ENCODE peak calls at places on chromosomes 4 and X, in four cellular contexts. J is IMR-90, O is mesendoderm, C is neuronal stem cell. Q is an unnamed sample.

GRCh38 chrX:69286546-69286906 is 121.3 kb upstream of the PJA1 start:
- DNase-seq in J (no peak), O (no peak), C (no peak), Q (no peak)

GRCh38 chrX:23884427-23885024 is 23.2 kb downstream of the APOO start:
- DNase-seq in J (peak; percentile 50), O (no peak), C (no peak), Q (no peak)

GRCh38 chrX:46588263-46588662 is 14.7 kb downstream of the CHST7 start:
- DNase-seq in J (peak; percentile 68), O (peak; percentile 52), C (no peak), Q (peak; percentile 37)

GRCh38 chr4:27381806-27382205 is 521.2 kb downstream of the STIM2 start:
- DNase-seq in J (no peak), O (no peak), C (no peak), Q (no peak)

GRCh38 chr4:70197842-70198241 is 2.3 kb downstream of the ODAM start:
- DNase-seq in J (no peak), O (peak; percentile 61), C (no peak), Q (peak; percentile 68)

GRCh38 chrX:44314259-44314734 is 29.2 kb downstream of the EFHC2 start:
- DNase-seq in J (peak; percentile 35), O (peak; percentile 72), C (no peak), Q (peak; percentile 69)

GRCh38 chr4:109410226-109410625 is 23.4 kb upstream of the SEC24B start:
- DNase-seq in J (no peak), O (peak; percentile 21), C (no peak), Q (no peak)

GRCh38 chrX:121851033-121851432 is 803.6 kb downstream of the GLUD2 start:
- DNase-seq in J (no peak), O (no peak), C (no peak), Q (no peak)

GRCh38 chr4:47945930-47946726 is 31.7 kb upstream of the NFXL1 start:
- DNase-seq in J (no peak), O (peak; percentile 34), C (no peak), Q (peak; percentile 61)

GRCh38 chr4:951186-951585 is 18.9 kb downstream of the TMEM175 start:
- DNase-seq in J (no peak), O (no peak), C (no peak), Q (no peak)

GRCh38 chr4:81493895-81494490 is 22.3 kb upstream of the RASGEF1B start:
- DNase-seq in J (no peak), O (no peak), C (no peak), Q (no peak)

GRCh38 chr4:20384456-20384855 is 132.8 kb downstream of the SLIT2 start:
- DNase-seq in J (no peak), O (no peak), C (no peak), Q (no peak)

GRCh38 chrX:47202877-47203276 is 9.2 kb downstream of the UBA1 start:
- DNase-seq in J (no peak), O (no peak), C (no peak), Q (no peak)

GRCh38 chr4:19327364-19327763 is 924.3 kb upstream of the SLIT2 start:
- DNase-seq in J (peak; percentile 12), O (no peak), C (no peak), Q (no peak)

GRCh38 chr4:124318292-124318691 is 394.2 kb downstream of the ANKRD50 start:
- DNase-seq in J (no peak), O (no peak), C (no peak), Q (no peak)

GRCh38 chr4:102781570-102781969 is 20.8 kb upstream of the MANBA start:
- DNase-seq in J (no peak), O (no peak), C (no peak), Q (no peak)

GRCh38 chrX:116749943-116750342 is 287.2 kb upstream of the CT83 start:
- DNase-seq in J (no peak), O (peak; percentile 0), C (no peak), Q (peak; percentile 8)

GRCh38 chrX:9788908-9789307 is 2.7 kb downstream of the SHROOM2 start:
- DNase-seq in J (peak; percentile 55), O (no peak), C (no peak), Q (no peak)

GRCh38 chrX:9789555-9789954 is 3.3 kb downstream of the SHROOM2 start:
- DNase-seq in J (no peak), O (peak; percentile 92), C (no peak), Q (no peak)

GRCh38 chrX:9785252-9785943 is 831 bp upstream of the SHROOM2 start:
- DNase-seq in J (no peak), O (no peak), C (no peak), Q (peak; percentile 12)

GRCh38 chrX:9786839-9787635 is 808 bp downstream of the SHROOM2 start:
- DNase-seq in J (no peak), O (no peak), C (no peak), Q (no peak)

DNA sequence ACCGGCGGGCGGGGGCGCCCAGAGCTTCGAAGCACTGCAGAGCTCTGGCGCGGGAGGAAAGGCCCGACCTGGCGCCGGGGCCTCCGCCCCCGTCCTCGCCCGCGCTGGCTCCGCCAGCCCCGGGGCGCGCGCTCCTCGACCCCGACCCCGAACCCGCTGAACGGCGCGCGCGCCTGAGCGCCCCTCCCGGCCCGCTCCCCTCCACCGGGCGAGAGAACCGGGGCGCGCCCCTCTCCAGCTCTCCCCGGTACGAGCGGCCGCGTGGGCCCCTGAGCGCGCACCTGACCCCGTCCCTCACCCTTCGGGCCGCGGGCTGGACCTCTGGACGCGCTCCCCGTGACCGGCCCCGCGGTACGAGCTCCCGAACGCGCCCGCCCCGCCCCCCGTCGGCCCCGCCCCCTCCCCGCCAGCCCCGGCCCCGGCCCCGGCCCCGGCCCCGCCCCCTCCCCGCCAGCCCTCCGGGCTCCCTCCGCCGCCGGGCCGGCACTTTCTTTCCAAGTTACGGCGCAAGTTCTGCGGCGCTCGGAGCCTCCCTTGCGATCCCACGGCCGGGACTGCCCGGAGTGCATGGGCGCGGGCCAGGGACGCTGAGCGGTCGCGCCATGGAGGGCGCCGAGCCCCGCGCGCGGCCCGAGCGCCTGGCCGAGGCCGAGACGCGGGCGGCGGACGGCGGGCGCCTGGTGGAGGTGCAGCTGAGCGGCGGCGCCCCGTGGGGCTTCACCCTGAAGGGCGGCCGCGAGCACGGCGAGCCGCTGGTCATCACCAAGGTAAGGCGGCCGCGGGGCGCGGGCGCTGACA is at the start of gene SHROOM2:
- DNase-seq in J (no peak), O (no peak), C (no peak), Q (no peak)
- H2BK5ac ChIP-seq in J (no peak within 1 kb of the TSS), O (no peak within 1 kb of the TSS), C (peak within 1 kb of the TSS; percentile 39), Q (peak within 1 kb of the TSS; percentile 86)

GRCh38 chrX:43002526-43003203 is 224.7 kb upstream of the PPP1R2C start:
- DNase-seq in J (no peak), O (no peak), C (no peak), Q (no peak)

GRCh38 chrX:43005561-43005960 is 227.6 kb upstream of the PPP1R2C start:
- DNase-seq in J (no peak), O (peak; percentile 73), C (no peak), Q (no peak)

GRCh38 chrX:43003939-43004338 is 226.0 kb upstream of the PPP1R2C start:
- DNase-seq in J (no peak), O (no peak), C (no peak), Q (no peak)

GRCh38 chrX:43003204-43003565 is 225.2 kb upstream of the PPP1R2C start:
- DNase-seq in J (no peak), O (no peak), C (no peak), Q (no peak)

GRCh38 chrX:43008356-43008755 is 230.4 kb upstream of the PPP1R2C start:
- DNase-seq in J (no peak), O (peak; percentile 85), C (no peak), Q (no peak)
- H2BK5ac ChIP-seq in J (no peak overlapping the region), O (no peak overlapping the region), C (no peak overlapping the region), Q (no peak overlapping the region)

GRCh38 chr4:181792641-181793612 is 450.3 kb upstream of the TENM3 start:
- DNase-seq in J (no peak), O (no peak), C (no peak), Q (no peak)
- H2BK5ac ChIP-seq in J (no peak overlapping the region), O (no peak overlapping the region), C (no peak overlapping the region), Q (no peak overlapping the region)

DNA sequence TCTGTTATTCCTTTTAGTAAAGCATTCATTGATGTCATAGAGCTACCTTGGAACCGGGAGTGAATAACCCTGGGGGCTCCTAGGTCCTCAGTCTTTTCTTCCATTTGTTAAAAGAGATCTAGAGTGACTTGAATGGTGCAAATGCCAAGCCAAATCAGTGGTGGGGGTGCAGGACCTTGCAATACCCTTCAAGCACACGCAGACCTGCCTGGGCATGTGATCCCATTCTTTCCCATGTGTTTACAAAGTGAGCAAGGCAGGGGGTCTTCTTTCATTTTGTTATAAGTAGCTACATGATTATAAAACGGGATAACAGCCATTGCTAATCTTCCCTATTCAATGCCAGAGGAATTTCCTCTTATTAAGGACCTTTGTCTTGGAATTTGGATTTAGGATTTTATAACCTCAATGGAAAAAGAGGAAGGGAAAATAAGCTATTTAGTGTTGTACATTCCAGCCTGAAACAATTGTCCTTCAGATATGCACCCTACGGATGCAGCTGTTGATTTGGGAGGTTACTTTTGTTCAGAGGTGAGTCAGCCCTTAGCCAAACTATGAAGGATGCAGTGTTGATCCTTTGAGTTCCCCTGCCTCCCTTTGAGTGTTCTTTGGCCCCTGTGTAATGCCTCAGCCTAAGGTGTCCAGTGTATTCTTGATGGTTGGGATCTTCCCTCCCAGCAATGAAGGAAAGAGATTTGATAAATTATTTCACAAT is 623.8 kb upstream of the HTR2C start:
- DNase-seq in J (no peak), O (peak; percentile 41), C (peak; percentile 76), Q (no peak)
- H2BK5ac ChIP-seq in J (no peak overlapping the region), O (no peak overlapping the region), C (no peak overlapping the region), Q (no peak overlapping the region)

GRCh38 chr4:71599588-71599987 is 184.3 kb downstream of the GC start:
- DNase-seq in J (no peak), O (no peak), C (no peak), Q (no peak)

GRCh38 chr4:71593306-71593705 is 190.6 kb downstream of the GC start:
- DNase-seq in J (no peak), O (peak; percentile 25), C (no peak), Q (no peak)

GRCh38 chr4:71595576-71596108 is 188.2 kb downstream of the GC start:
- DNase-seq in J (no peak), O (no peak), C (no peak), Q (no peak)
- H2BK5ac ChIP-seq in J (no peak overlapping the region), O (no peak overlapping the region), C (no peak overlapping the region), Q (no peak overlapping the region)

GRCh38 chrX:153621949-153622598 is 23.1 kb upstream of the CCNQ start:
- DNase-seq in J (no peak), O (no peak), C (no peak), Q (no peak)
- H2BK5ac ChIP-seq in J (no peak overlapping the region), O (no peak overlapping the region), C (no peak overlapping the region), Q (no peak overlapping the region)

GRCh38 chr4:140254656-140255299 is 100.8 kb upstream of the MAML3 start:
- DNase-seq in J (no peak), O (no peak), C (no peak), Q (no peak)

GRCh38 chr4:140253556-140254027 is 99.6 kb upstream of the MAML3 start:
- DNase-seq in J (no peak), O (no peak), C (no peak), Q (no peak)

GRCh38 chr4:140251566-140251965 is 97.6 kb upstream of the MAML3 start:
- DNase-seq in J (no peak), O (peak; percentile 51), C (no peak), Q (peak; percentile 96)

GRCh38 chr4:140252144-140252741 is 98.3 kb upstream of the MAML3 start:
- DNase-seq in J (no peak), O (peak; percentile 79), C (no peak), Q (peak; percentile 26)

GRCh38 chr4:140252742-140253555 is 99.0 kb upstream of the MAML3 start:
- DNase-seq in J (peak; percentile 56), O (peak; percentile 95), C (peak; percentile 79), Q (peak; percentile 56)
- H2BK5ac ChIP-seq in J (peak overlapping the region; percentile 76), O (peak overlapping the region; percentile 77), C (peak overlapping the region; percentile 11), Q (peak overlapping the region; percentile 80)